ENCODE peak calls at places on chromosomes 5 and 9, in seven cellular contexts. M is adrenal gland, O is mucosa of gallbladder, I is NCI-H510A treated with DMSO at 0.1 percent for 48 hours, C is C1 segment of cervical spinal cord, U is GM18507, N is GM03348. S is an unnamed sample.
A peak's percentile ranks its signal among the peaks of the same experiment; 100 is the strongest.

GRCh38 chr5:80239680-80240367 is 16.0 kb downstream of the SERINC5 start:
- DNase-seq in I (no peak), N (peak; percentile 30), M (no peak), U (no peak), O (peak; percentile 26), C (no peak), S (no peak)

GRCh38 chr5:85670417-85670816 is 947.3 kb upstream of the COX7C start:
- DNase-seq in C (no peak), U (no peak), N (no peak), M (no peak), O (no peak), I (peak; percentile 15), S (no peak)

GRCh38 chr5:163342301-163342700 is 95.1 kb upstream of the CCNG1 start:
- DNase-seq in N (no peak), M (no peak), U (no peak), I (no peak), C (no peak), O (no peak), S (no peak)

GRCh38 chr5:50958852-50959457 is 292.5 kb downstream of the PARP8 start:
- DNase-seq in C (no peak), O (peak; percentile 34), I (peak; percentile 33), U (no peak), M (peak; percentile 60), N (peak; percentile 51), S (no peak)

GRCh38 chr5:164202338-164202737 is 696.9 kb downstream of the MAT2B start:
- DNase-seq in U (no peak), O (no peak), N (no peak), I (no peak), C (no peak), M (no peak), S (no peak)

GRCh38 chr5:128174951-128175350 is 91.4 kb downstream of the SLC12A2 start:
- DNase-seq in M (no peak), O (no peak), I (no peak), U (no peak), C (no peak), N (peak; percentile 7), S (no peak)

GRCh38 chr5:10485142-10485795 is 43.6 kb downstream of the ROPN1L start:
- DNase-seq in C (no peak), M (no peak), I (no peak), N (peak; percentile 29), O (peak; percentile 15), U (no peak), S (no peak)

GRCh38 chr5:31866166-31866565 is 227.2 kb downstream of the PDZD2 start:
- DNase-seq in N (no peak), U (no peak), C (no peak), I (no peak), O (no peak), M (no peak), S (no peak)

GRCh38 chr9:34992376-34992951 is 2.9 kb downstream of the DNAJB5 start:
- DNase-seq in M (peak; percentile 90), C (peak; percentile 36), I (no peak), U (no peak), O (no peak), N (peak; percentile 79), S (peak; percentile 66)

GRCh38 chr9:89606049-89606481 is 1.3 kb downstream of the GADD45G start:
- DNase-seq in M (peak; percentile 91), O (peak; percentile 82), C (peak; percentile 60), U (no peak), N (no peak), I (peak; percentile 66), S (peak; percentile 45)

GRCh38 chr5:77806213-77806843 is 30.2 kb upstream of the TBCA start:
- DNase-seq in M (no peak), I (peak; percentile 9), C (no peak), N (no peak), U (no peak), O (no peak), S (no peak)

GRCh38 chr9:129225815-129226214 is 47.8 kb upstream of the IER5L start:
- DNase-seq in O (peak; percentile 81), M (peak; percentile 71), I (no peak), U (no peak), C (no peak), N (peak; percentile 81), S (no peak)

GRCh38 chr9:127253446-127253845 is 11.1 kb upstream of the GARNL3 start:
- DNase-seq in M (no peak), O (no peak), I (no peak), N (no peak), C (no peak), U (no peak), S (peak; percentile 38)

GRCh38 chr5:14309864-14310531 is 166.9 kb downstream of the TRIO start:
- DNase-seq in I (no peak), M (no peak), U (no peak), O (no peak), C (no peak), N (no peak), S (no peak)

GRCh38 chr9:20043035-20043434 is 254.2 kb upstream of the SLC24A2 start:
- DNase-seq in M (no peak), I (no peak), C (no peak), U (no peak), N (no peak), O (no peak), S (no peak)

GRCh38 chr9:84970432-84970831 is 300.9 kb downstream of the NTRK2 start:
- DNase-seq in O (no peak), I (no peak), C (no peak), U (no peak), N (no peak), M (no peak), S (no peak)

GRCh38 chr9:92048924-92049625 is 66.1 kb downstream of the SPTLC1 start:
- DNase-seq in U (no peak), C (no peak), M (no peak), N (no peak), I (no peak), O (no peak), S (no peak)

GRCh38 chr9:114139061-114139460 is 16.3 kb upstream of the COL27A1 start:
- DNase-seq in I (no peak), N (no peak), C (no peak), M (no peak), O (no peak), U (no peak), S (no peak)

GRCh38 chr5:58460727-58461286 is 921 bp upstream of the PLK2 start:
- DNase-seq in U (peak; percentile 51), C (peak; percentile 76), M (peak; percentile 97), O (peak; percentile 94), N (peak; percentile 85), I (peak; percentile 84), S (peak; percentile 75)

GRCh38 chr9:36191290-36191645 is 547 bp downstream of the CLTA start:
- DNase-seq in I (peak; percentile 13), C (peak; percentile 30), N (no peak), M (peak; percentile 66), U (no peak), O (peak; percentile 14), S (no peak)

GRCh38 chr9:104927912-104928740 is at the start of gene ABCA1:
- DNase-seq in N (peak; percentile 90), O (peak; percentile 92), M (peak; percentile 98), I (no peak), C (peak; percentile 73), U (peak; percentile 11), S (peak; percentile 83)

GRCh38 chr9:1050125-1050895 is at the start of gene DMRT2:
- DNase-seq in N (peak; percentile 39), I (peak; percentile 83), O (peak; percentile 88), C (peak; percentile 86), M (peak; percentile 85), U (no peak), S (peak; percentile 79)

GRCh38 chr5:169742773-169743296 is 105.8 kb downstream of the DOCK2 start:
- DNase-seq in U (no peak), O (no peak), C (no peak), I (no peak), M (no peak), N (peak; percentile 37), S (peak; percentile 54)

GRCh38 chr5:156929366-156929948 is 33.6 kb downstream of the TIMD4 start:
- DNase-seq in O (no peak), U (no peak), C (no peak), I (no peak), N (no peak), M (no peak), S (no peak)

GRCh38 chr9:115548826-115549225 is 430.9 kb upstream of the TNC start:
- DNase-seq in O (no peak), M (no peak), N (peak; percentile 25), C (no peak), I (no peak), U (no peak), S (no peak)

GRCh38 chr9:30584559-30584958 is 1799.9 kb upstream of the ACO1 start:
- DNase-seq in N (no peak), I (no peak), O (no peak), U (no peak), C (no peak), M (no peak), S (no peak)

GRCh38 chr5:89297111-89297510 is 414.1 kb upstream of the MEF2C start:
- DNase-seq in N (no peak), C (no peak), U (no peak), O (no peak), I (no peak), M (no peak), S (no peak)

GRCh38 chr9:113875917-113876805 is at the start of gene ZNF618:
- DNase-seq in I (no peak), N (peak; percentile 89), O (no peak), C (no peak), M (no peak), U (no peak), S (no peak)

GRCh38 chr5:67194169-67194568 is 2.4 kb downstream of the CD180 start:
- DNase-seq in I (no peak), O (no peak), M (no peak), U (no peak), N (no peak), C (no peak), S (no peak)

GRCh38 chr5:63923914-63924313 is 38.3 kb downstream of the HTR1A start:
- DNase-seq in M (no peak), I (peak; percentile 87), O (peak; percentile 18), N (no peak), C (no peak), U (no peak), S (no peak)

GRCh38 chr5:8864053-8864452 is 681.8 kb downstream of the SEMA5A start:
- DNase-seq in M (no peak), N (peak; percentile 17), O (no peak), U (no peak), C (no peak), I (peak; percentile 29), S (no peak)

GRCh38 chr9:76321185-76321828 is 72.9 kb downstream of the RFK start:
- DNase-seq in C (no peak), M (no peak), O (no peak), I (no peak), N (peak; percentile 40), U (no peak), S (no peak)

GRCh38 chr5:124596595-124597388 is 149.6 kb downstream of the ZNF608 start:
- DNase-seq in N (peak; percentile 59), C (no peak), O (peak; percentile 36), U (no peak), I (no peak), M (no peak), S (no peak)